ENCODE peak calls at places on chromosome 5, in seven cellular contexts. P is A549, R is HepG2, W is IMR-90, Y is breast epithelium, X is stomach, Q is heart left ventricle. U is an unnamed sample.

GRCh38 chr5:77200663-77201062 is 9.8 kb upstream of the PDE8B start:
- DNase-seq in P (no peak), R (no peak), W (no peak), Y (no peak), X (no peak), Q (no peak), U (no peak)

GRCh38 chr5:148147415-148147814 is 20.9 kb upstream of the SPINK14 start:
- DNase-seq in P (no peak), R (peak; percentile 81), W (no peak), Y (no peak), X (no peak), Q (no peak), U (no peak)

GRCh38 chr5:28369418-28369817 is 1331.0 kb upstream of the CDH9 start:
- DNase-seq in P (no peak), R (no peak), W (no peak), Y (no peak), X (no peak), Q (no peak), U (no peak)

GRCh38 chr5:111730659-111731382 is 26.2 kb downstream of the NREP start:
- DNase-seq in P (no peak), R (peak; percentile 83), W (no peak), Y (no peak), X (peak; percentile 50), Q (no peak), U (no peak)

GRCh38 chr5:14614490-14614889 is 32.9 kb downstream of the OTULINL start:
- DNase-seq in P (no peak), R (no peak), W (no peak), Y (no peak), X (no peak), Q (no peak), U (no peak)

GRCh38 chr5:72427488-72428437 is 79.4 kb downstream of the ZNF366 start:
- DNase-seq in P (no peak), R (no peak), W (peak; percentile 49), Y (no peak), X (no peak), Q (peak; percentile 53), U (no peak)

GRCh38 chr5:17996002-17996401 is 361.7 kb downstream of the TAF11L14 start:
- DNase-seq in P (no peak), R (no peak), W (no peak), Y (no peak), X (no peak), Q (no peak), U (no peak)

GRCh38 chr5:22505891-22506290 is 347.3 kb downstream of the CDH12 start:
- DNase-seq in P (no peak), R (no peak), W (no peak), Y (no peak), X (no peak), Q (no peak), U (no peak)

GRCh38 chr5:158958048-158958994 is 141.4 kb downstream of the EBF1 start:
- DNase-seq in P (no peak), R (no peak), W (no peak), Y (no peak), X (no peak), Q (no peak), U (no peak)

GRCh38 chr5:72167790-72168189 is 60.5 kb downstream of the MAP1B start:
- DNase-seq in P (no peak), R (no peak), W (no peak), Y (no peak), X (no peak), Q (peak; percentile 36), U (peak; percentile 34)

GRCh38 chr5:101370240-101370639 is 467.2 kb upstream of the ST8SIA4 start:
- DNase-seq in P (no peak), R (no peak), W (no peak), Y (no peak), X (no peak), Q (no peak), U (no peak)
- H3K4me3 ChIP-seq in P (no peak overlapping the region), R (no peak overlapping the region), W (no peak overlapping the region), Y (no peak overlapping the region), X (no peak overlapping the region), Q (no peak overlapping the region), U (no peak overlapping the region)

DNA sequence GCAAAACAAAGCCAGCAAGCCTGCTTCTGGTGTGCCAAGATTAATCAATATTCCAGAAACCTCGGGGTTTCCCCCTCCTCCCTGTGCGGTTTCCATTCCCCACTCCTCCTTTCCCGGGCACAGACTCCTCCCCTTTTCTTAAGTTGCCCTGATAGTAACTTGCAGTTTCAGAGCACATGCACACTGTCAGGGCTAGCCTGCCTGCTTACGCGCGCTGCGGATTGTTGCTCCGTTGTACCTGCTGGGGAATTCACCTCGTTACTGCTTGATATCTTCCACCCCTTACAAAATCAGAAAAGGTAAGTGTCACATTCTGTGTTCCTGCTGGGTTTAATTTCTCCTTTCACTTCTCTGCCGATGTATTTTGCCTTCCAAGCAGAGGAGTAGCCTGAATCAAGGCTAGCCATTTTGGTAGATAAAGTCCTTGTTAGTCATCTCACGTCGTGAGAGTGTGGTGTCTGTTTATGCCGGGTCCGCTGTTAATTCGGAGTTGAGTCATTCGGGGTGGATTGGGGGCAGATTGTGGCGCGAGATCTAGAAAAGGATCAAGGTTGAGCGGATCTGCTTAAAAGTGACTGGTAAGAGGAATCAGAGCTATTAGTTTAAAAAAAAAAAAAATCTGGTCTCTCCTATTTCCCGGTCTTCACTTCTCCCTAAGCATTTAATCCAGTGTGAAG is at the start of gene SLC1A3:
- DNase-seq in P (peak; percentile 10), R (no peak), W (peak; percentile 68), Y (no peak), X (peak; percentile 46), Q (peak; percentile 37), U (peak; percentile 37)
- TF ChIP-seq POLR2A in P (no peak), R (no peak), W (no peak), Y (peak; percentile 41), X (no peak), Q (peak; percentile 28), U (peak; percentile 18)

GRCh38 chr5:136012041-136012804 is 16.6 kb upstream of the TGFBI start:
- DNase-seq in P (peak; percentile 44), R (no peak), W (peak; percentile 63), Y (no peak), X (no peak), Q (no peak), U (no peak)

GRCh38 chr5:136014049-136014516 is 14.7 kb upstream of the TGFBI start:
- DNase-seq in P (no peak), R (no peak), W (no peak), Y (no peak), X (no peak), Q (no peak), U (no peak)

GRCh38 chr5:136013559-136013958 is 15.2 kb upstream of the TGFBI start:
- DNase-seq in P (no peak), R (no peak), W (no peak), Y (no peak), X (no peak), Q (no peak), U (no peak)

GRCh38 chr5:136014976-136015375 is 13.8 kb upstream of the TGFBI start:
- DNase-seq in P (no peak), R (no peak), W (no peak), Y (no peak), X (no peak), Q (no peak), U (no peak)

GRCh38 chr5:136011427-136012001 is 17.3 kb upstream of the TGFBI start:
- DNase-seq in P (peak; percentile 45), R (no peak), W (peak; percentile 85), Y (no peak), X (no peak), Q (no peak), U (no peak)
- H3K4me1 ChIP-seq in P (peaks cover 77% of the 10 kb centered on the region), R (peaks cover 18% of the 10 kb centered on the region), W (peaks cover 24% of the 10 kb centered on the region), Y (no peaks in the 10 kb centered on the region), X (peaks cover 13% of the 10 kb centered on the region), Q (peaks cover 56% of the 10 kb centered on the region), U (no peaks in the 10 kb centered on the region)

GRCh38 chr5:173308226-173308625 is 20.0 kb downstream of the STC2 start:
- DNase-seq in P (no peak), R (no peak), W (no peak), Y (no peak), X (no peak), Q (no peak), U (no peak)
- H3K4me3 ChIP-seq in P (no peak overlapping the region), R (no peak overlapping the region), W (no peak overlapping the region), Y (no peak overlapping the region), X (no peak overlapping the region), Q (no peak overlapping the region), U (no peak overlapping the region)

DNA sequence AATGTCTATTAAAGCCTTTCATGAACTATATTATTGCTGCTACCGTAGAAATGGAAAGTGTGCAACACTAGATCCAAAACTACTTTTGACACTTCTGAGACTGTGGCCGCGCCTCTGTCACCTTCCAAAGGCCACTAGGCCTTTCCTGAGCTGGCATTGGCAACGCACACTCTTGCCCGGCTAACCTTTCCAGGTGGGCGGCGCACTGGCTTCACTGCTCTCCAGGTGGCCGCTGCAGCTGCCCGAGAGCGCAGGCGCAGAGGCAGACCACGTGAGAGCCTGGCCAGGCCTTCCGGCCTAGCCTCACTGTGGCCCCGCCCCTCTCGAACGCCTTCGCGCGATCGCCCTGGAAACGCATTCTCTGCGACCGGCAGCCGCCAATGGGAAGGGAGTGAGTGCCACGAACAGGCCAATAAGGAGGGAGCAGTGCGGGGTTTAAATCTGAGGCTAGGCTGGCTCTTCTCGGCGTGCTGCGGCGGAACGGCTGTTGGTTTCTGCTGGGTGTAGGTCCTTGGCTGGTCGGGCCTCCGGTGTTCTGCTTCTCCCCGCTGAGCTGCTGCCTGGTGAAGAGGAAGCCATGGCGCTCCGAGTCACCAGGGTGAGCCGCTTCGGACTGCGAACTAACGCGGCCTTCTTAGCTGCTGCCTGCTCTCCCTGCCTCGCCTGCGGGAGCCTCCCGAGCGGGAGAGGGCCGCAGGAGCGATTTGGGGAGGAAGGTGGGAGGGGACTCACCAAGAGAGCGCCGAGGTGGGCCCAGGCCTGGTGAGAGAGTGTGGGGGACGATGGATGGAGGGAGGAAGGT is at the start of gene CCNB1:
- DNase-seq in P (peak; percentile 99), R (peak; percentile 97), W (peak; percentile 94), Y (peak; percentile 97), X (peak; percentile 98), Q (peak; percentile 97), U (peak; percentile 96)
- TF ChIP-seq POLR2A in P (peak; percentile 52), R (peak; percentile 89), W (peak; percentile 67), Y (no peak), X (no peak), Q (no peak), U (no peak)

GRCh38 chr5:128019391-128019790 is 64.2 kb upstream of the SLC12A2 start:
- DNase-seq in P (no peak), R (no peak), W (no peak), Y (no peak), X (no peak), Q (no peak), U (no peak)
- H3K4me1 ChIP-seq in P (peaks cover 8% of the 10 kb centered on the region), R (no peaks in the 10 kb centered on the region), W (peaks cover 2% of the 10 kb centered on the region), Y (no peaks in the 10 kb centered on the region), X (no peaks in the 10 kb centered on the region), Q (peaks cover 1% of the 10 kb centered on the region), U (no peaks in the 10 kb centered on the region)

U was measured in ovary.